ENCODE peak calls at places on chromosomes 13 and 19, in seven cellular contexts. J is breast epithelium, Q is ovary, G is cardiac fibroblast, P is HFFc6, L is mammary epithelial cell, K is astrocyte of the spinal cord. C is an unnamed sample.

GRCh38 chr19:1860133-1860775 is 3.1 kb downstream of the KLF16 start:
- DNase-seq in J (peak; percentile 72), Q (peak; percentile 78), G (peak; percentile 78), P (peak; percentile 83), L (no peak), K (peak; percentile 74), C (peak; percentile 62)

GRCh38 chr13:42752731-42753130 is 28.7 kb upstream of the FAM216B start:
- DNase-seq in J (no peak), Q (no peak), G (peak; percentile 22), P (no peak), L (no peak), K (no peak), C (no peak)

GRCh38 chr13:95243207-95243606 is 58.0 kb downstream of the ABCC4 start:
- DNase-seq in J (no peak), Q (no peak), G (no peak), P (no peak), L (no peak), K (no peak), C (no peak)

GRCh38 chr19:2808129-2808941 is 11.3 kb upstream of the ZNF554 start:
- DNase-seq in J (no peak), Q (no peak), G (no peak), P (no peak), L (no peak), K (no peak), C (no peak)

GRCh38 chr13:113364371-113364932 is 522 bp upstream of the GRTP1 start:
- DNase-seq in J (peak; percentile 30), Q (peak; percentile 45), G (no peak), P (no peak), L (no peak), K (no peak), C (no peak)

GRCh38 chr13:77299587-77299986 is 27.3 kb downstream of the MYCBP2 start:
- DNase-seq in J (no peak), Q (no peak), G (no peak), P (no peak), L (no peak), K (no peak), C (no peak)

GRCh38 chr13:51502206-51502651 is 49.4 kb upstream of the INTS6 start:
- DNase-seq in J (no peak), Q (no peak), G (peak; percentile 57), P (peak; percentile 45), L (peak; percentile 75), K (no peak), C (no peak)

GRCh38 chr13:50617134-50617721 is 226.3 kb downstream of the DLEU7 start:
- DNase-seq in J (no peak), Q (no peak), G (peak; percentile 80), P (peak; percentile 85), L (peak; percentile 90), K (peak; percentile 83), C (no peak)

GRCh38 chr13:113548171-113548641 is 36.3 kb upstream of the TFDP1 start:
- DNase-seq in J (no peak), Q (no peak), G (peak; percentile 24), P (no peak), L (no peak), K (peak; percentile 75), C (no peak)

GRCh38 chr13:50766043-50766442 is 77.4 kb downstream of the DLEU7 start:
- DNase-seq in J (no peak), Q (no peak), G (no peak), P (no peak), L (no peak), K (no peak), C (no peak)

GRCh38 chr13:109971006-109971744 is 184.8 kb upstream of the IRS2 start:
- DNase-seq in J (no peak), Q (no peak), G (no peak), P (no peak), L (no peak), K (no peak), C (no peak)

GRCh38 chr19:44648536-44649370 is 5.0 kb downstream of the PVR start:
- DNase-seq in J (no peak), Q (peak; percentile 50), G (peak; percentile 86), P (peak; percentile 19), L (peak; percentile 77), K (peak; percentile 36), C (no peak)

GRCh38 chr19:56084835-56085536 is 36.1 kb downstream of the ZNF787 start:
- DNase-seq in J (peak; percentile 50), Q (no peak), G (no peak), P (no peak), L (peak; percentile 19), K (no peak), C (no peak)

GRCh38 chr13:104847863-104848262 is 1687.6 kb downstream of the EFNB2 start:
- DNase-seq in J (no peak), Q (no peak), G (no peak), P (no peak), L (no peak), K (no peak), C (peak; percentile 8)

GRCh38 chr19:38529610-38530009 is 88.1 kb downstream of the MAP4K1 start:
- DNase-seq in J (no peak), Q (no peak), G (no peak), P (no peak), L (no peak), K (no peak), C (no peak)

GRCh38 chr13:93233997-93234416 is 7.4 kb downstream of the GPC6 start:
- DNase-seq in J (no peak), Q (no peak), G (no peak), P (no peak), L (no peak), K (no peak), C (no peak)
- TF ChIP-seq CTCF in J (no peak), Q (no peak), G (no peak), P (peak; percentile 40), L (no peak), K (no peak), C (no peak)

GRCh38 chr13:79405501-79405830 is 589 bp downstream of the RBM26 start:
- DNase-seq in J (no peak), Q (no peak), G (peak; percentile 31), P (no peak), L (peak; percentile 33), K (no peak), C (no peak)

GRCh38 chr13:79406597-79406908 is 498 bp upstream of the RBM26 start:
- DNase-seq in J (no peak), Q (no peak), G (no peak), P (no peak), L (no peak), K (no peak), C (no peak)

GRCh38 chr13:79407349-79407979 is 1.4 kb upstream of the RBM26 start:
- DNase-seq in J (no peak), Q (no peak), G (no peak), P (no peak), L (no peak), K (no peak), C (no peak)

GRCh38 chr13:79404985-79405384 is 1.1 kb downstream of the RBM26 start:
- DNase-seq in J (no peak), Q (no peak), G (peak; percentile 13), P (no peak), L (peak; percentile 39), K (no peak), C (no peak)

GRCh38 chr13:79405831-79406596 is at the start of gene RBM26:
- DNase-seq in J (peak; percentile 87), Q (peak; percentile 93), G (peak; percentile 97), P (peak; percentile 91), L (peak; percentile 91), K (peak; percentile 96), C (peak; percentile 77)
- TF ChIP-seq CTCF in J (no peak), Q (no peak), G (no peak), P (no peak), L (no peak), K (no peak), C (no peak)

GRCh38 chr13:45466359-45466758 is 1.6 kb downstream of the COG3 start:
- DNase-seq in J (no peak), Q (no peak), G (no peak), P (no peak), L (no peak), K (no peak), C (no peak)

GRCh38 chr13:45468676-45469075 is 3.9 kb downstream of the COG3 start:
- DNase-seq in J (no peak), Q (no peak), G (peak; percentile 2), P (no peak), L (peak; percentile 65), K (no peak), C (no peak)

GRCh38 chr13:45464687-45465453 is at the start of gene COG3:
- DNase-seq in J (peak; percentile 94), Q (peak; percentile 92), G (peak; percentile 98), P (peak; percentile 98), L (peak; percentile 98), K (peak; percentile 97), C (peak; percentile 92)

DNA sequence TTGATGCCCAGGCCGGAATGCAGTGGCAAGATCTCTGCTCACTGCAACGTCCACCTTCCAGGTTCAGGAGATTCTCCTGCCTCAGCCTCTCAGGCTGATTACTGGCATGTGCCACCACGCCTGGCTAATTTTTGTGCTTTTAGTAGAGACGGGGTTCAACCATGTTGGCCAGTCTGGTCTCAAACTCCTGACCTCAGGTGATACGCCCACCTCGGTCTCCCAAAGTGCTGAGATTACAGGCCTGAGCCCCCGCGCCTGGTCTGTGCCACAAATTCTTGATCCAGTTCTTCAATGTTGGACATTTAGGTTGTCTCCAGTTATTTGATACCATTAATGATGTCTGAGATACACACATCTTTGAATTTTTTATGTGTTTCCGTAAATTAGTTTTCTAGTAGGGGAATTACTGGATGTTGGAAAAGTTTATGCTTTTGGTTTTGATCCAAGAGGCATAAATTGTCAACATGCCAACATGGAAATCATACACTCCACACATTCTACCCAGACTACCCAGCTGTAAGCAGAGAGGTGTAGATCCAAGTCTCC is 525 bp upstream of the COG3 start:
- DNase-seq in J (peak; percentile 21), Q (no peak), G (no peak), P (no peak), L (no peak), K (no peak), C (no peak)
- TF ChIP-seq CTCF in J (peak; percentile 63), Q (no peak), G (peak; percentile 51), P (no peak), L (no peak), K (peak; percentile 29), C (no peak)

GRCh38 chr19:36163813-36164212 is 11.6 kb upstream of the COX7A1 start:
- DNase-seq in J (no peak), Q (no peak), G (no peak), P (no peak), L (no peak), K (no peak), C (no peak)
- TF ChIP-seq CTCF in J (no peak), Q (no peak), G (no peak), P (no peak), L (no peak), K (no peak), C (no peak)

C was measured in Calu3.